ENCODE peak calls at places on chromosomes 13 and 19, in ten cellular contexts. B is midbrain, S is left ventricle myocardium superior, Q is HAP-1, O is AML-193, I is psoas muscle, H is NCI-H82, A is Kasumi-1, G is fibroblast of lung, V is HT-29. W is an unnamed sample.

GRCh38 chr13:75934889-75935288 is 298.8 kb downstream of the LMO7 start:
- DNase-seq in B (no peak), S (no peak), Q (no peak), O (no peak), I (no peak), H (no peak), A (no peak), G (peak), V (no peak), W (no peak)

GRCh38 chr19:5182811-5183210 is 157.8 kb downstream of the PTPRS start:
- DNase-seq in B (no peak), S (no peak), Q (no peak), O (no peak), I (no peak), H (no peak), A (no peak), G (no peak), V (no peak), W (peak)

GRCh38 chr19:39870171-39870971 is 24.2 kb upstream of the FBL start:
- DNase-seq in B (no peak), S (no peak), Q (no peak), O (no peak), I (no peak), H (peak), A (no peak), G (no peak), V (no peak), W (peak)

GRCh38 chr13:112688560-112689497 is 1.0 kb upstream of the ATP11A start:
- DNase-seq in B (no peak), S (no peak), Q (no peak), O (peak), I (no peak), H (no peak), A (peak), G (peak), V (no peak), W (peak)

GRCh38 chr13:83731113-83731512 is 151.2 kb downstream of the SLITRK1 start:
- DNase-seq in B (no peak), S (no peak), Q (no peak), O (no peak), I (no peak), H (no peak), A (no peak), G (no peak), V (no peak), W (no peak)

GRCh38 chr13:66216723-66217122 is 1013.4 kb downstream of the PCDH9 start:
- DNase-seq in B (no peak), S (no peak), Q (no peak), O (no peak), I (no peak), H (no peak), A (no peak), G (peak), V (no peak), W (no peak)

GRCh38 chr19:9431475-9431874 is 3.9 kb downstream of the ZNF266 start:
- DNase-seq in B (no peak), S (peak), Q (no peak), O (peak), I (no peak), H (peak), A (no peak), G (peak), V (peak), W (no peak)

GRCh38 chr13:24644051-24644450 is 36.2 kb upstream of the ATP12A start:
- DNase-seq in B (no peak), S (no peak), Q (no peak), O (no peak), I (no peak), H (peak), A (no peak), G (peak), V (no peak), W (no peak)

GRCh38 chr13:46146898-46147297 is 35.1 kb downstream of the LCP1 start:
- DNase-seq in B (peak), S (no peak), Q (no peak), O (no peak), I (no peak), H (peak), A (no peak), G (peak), V (peak), W (no peak)

GRCh38 chr19:48925240-48925843 is 8.2 kb upstream of the DHDH start:
- DNase-seq in B (no peak), S (no peak), Q (no peak), O (no peak), I (no peak), H (no peak), A (no peak), G (peak), V (no peak), W (peak)

GRCh38 chr19:17926044-17926443 is 6.8 kb upstream of the CCDC124 start:
- DNase-seq in B (no peak), S (no peak), Q (no peak), O (no peak), I (no peak), H (no peak), A (no peak), G (no peak), V (no peak), W (no peak)

GRCh38 chr13:110713981-110714797 is 689 bp downstream of the ING1 start:
- DNase-seq in B (peak), S (peak), Q (peak), O (peak), I (peak), H (peak), A (no peak), G (peak), V (peak), W (peak)

GRCh38 chr13:96460571-96460970 is 370.7 kb downstream of the HS6ST3 start:
- DNase-seq in B (no peak), S (no peak), Q (peak), O (no peak), I (no peak), H (peak), A (no peak), G (no peak), V (no peak), W (no peak)

GRCh38 chr13:113785051-113786010 is 26.3 kb downstream of the TMEM255B start:
- DNase-seq in B (no peak), S (no peak), Q (no peak), O (peak), I (no peak), H (no peak), A (no peak), G (peak), V (peak), W (peak)

GRCh38 chr13:59635591-59635990 is 528.1 kb downstream of the DIAPH3 start:
- DNase-seq in B (no peak), S (no peak), Q (no peak), O (no peak), I (no peak), H (no peak), A (no peak), G (no peak), V (no peak), W (no peak)

GRCh38 chr19:31285744-31286143 is 63.5 kb downstream of the TSHZ3 start:
- DNase-seq in B (no peak), S (no peak), Q (no peak), O (no peak), I (no peak), H (no peak), A (no peak), G (peak), V (no peak), W (no peak)

GRCh38 chr13:110466261-110466660 is 95.3 kb downstream of the RAB20 start:
- DNase-seq in B (no peak), S (no peak), Q (no peak), O (no peak), I (no peak), H (no peak), A (no peak), G (no peak), V (no peak), W (no peak)

GRCh38 chr19:16342002-16342715 is 17.5 kb downstream of the KLF2 start:
- DNase-seq in B (peak), S (peak), Q (no peak), O (no peak), I (no peak), H (no peak), A (peak), G (no peak), V (no peak), W (peak)

GRCh38 chr13:33138441-33138840 is 122.2 kb downstream of the KL start:
- DNase-seq in B (no peak), S (no peak), Q (no peak), O (no peak), I (peak), H (no peak), A (no peak), G (no peak), V (no peak), W (no peak)

GRCh38 chr19:5444431-5444830 is 10.8 kb upstream of the ZNRF4 start:
- DNase-seq in B (no peak), S (no peak), Q (no peak), O (no peak), I (no peak), H (no peak), A (no peak), G (no peak), V (no peak), W (no peak)

GRCh38 chr13:64675256-64675892 is 2554.8 kb downstream of the PCDH9 start:
- DNase-seq in B (no peak), S (no peak), Q (no peak), O (no peak), I (no peak), H (no peak), A (no peak), G (peak), V (no peak), W (peak)

GRCh38 chr13:111152836-111153235 is 37.7 kb downstream of the ARHGEF7 start:
- DNase-seq in B (no peak), S (no peak), Q (no peak), O (no peak), I (no peak), H (peak), A (no peak), G (no peak), V (no peak), W (no peak)

GRCh38 chr13:94415484-94415883 is 64.0 kb downstream of the DCT start:
- DNase-seq in B (no peak), S (no peak), Q (no peak), O (no peak), I (no peak), H (peak), A (no peak), G (no peak), V (no peak), W (no peak)

GRCh38 chr13:55999709-56000108 is 1141.0 kb upstream of the PRR20A start:
- DNase-seq in B (no peak), S (no peak), Q (no peak), O (peak), I (no peak), H (peak), A (peak), G (no peak), V (peak), W (no peak)

GRCh38 chr13:113963376-113963775 is 10.5 kb downstream of the C13orf46 start:
- DNase-seq in B (no peak), S (peak), Q (no peak), O (no peak), I (peak), H (no peak), A (no peak), G (no peak), V (no peak), W (no peak)

GRCh38 chr19:58055483-58055874 is 3.6 kb upstream of the ZNF135 start:
- DNase-seq in B (no peak), S (no peak), Q (no peak), O (no peak), I (no peak), H (no peak), A (no peak), G (no peak), V (no peak), W (peak)

GRCh38 chr13:38417727-38418126 is 68.1 kb downstream of the UFM1 start:
- DNase-seq in B (no peak), S (no peak), Q (no peak), O (peak), I (no peak), H (peak), A (peak), G (peak), V (peak), W (no peak)